ENCODE peak calls at places on chromosomes 11 and 22, in five cellular contexts. N is H9; X is ACHN; O is endothelial cell; F is stimulated activated CD8-positive, alpha-beta memory T cell treated with anti-CD3 and anti-CD28 coated beads, Interleukin-4, amount 100 ng/mL, for 4 hours. C is an unnamed sample.

GRCh38 chr11:103272876-103273275 is 163.7 kb downstream of the DYNC2H1 start:
- DNase-seq in N (no peak), X (no peak), O (no peak), F (no peak), C (no peak)

GRCh38 chr11:119652907-119653659 is 75.9 kb downstream of the NECTIN1 start:
- DNase-seq in N (no peak), X (no peak), O (no peak), F (no peak), C (no peak)

GRCh38 chr11:125939081-125939521 is 6.7 kb upstream of the VSIG10L2 start:
- DNase-seq in N (peak; percentile 47), X (no peak), O (no peak), F (no peak), C (no peak)

GRCh38 chr11:69398529-69399492 is 82.7 kb upstream of the LINC01488 start:
- DNase-seq in N (no peak), X (no peak), O (no peak), F (no peak), C (no peak)

GRCh38 chr11:29125621-29126020 is 891.2 kb downstream of the KCNA4 start:
- DNase-seq in N (no peak), X (no peak), O (no peak), F (no peak), C (no peak)

GRCh38 chr11:79485694-79486093 is 44.9 kb upstream of the TENM4 start:
- DNase-seq in N (peak; percentile 79), X (no peak), O (no peak), F (no peak), C (no peak)

GRCh38 chr11:72926076-72926475 is 111.9 kb downstream of the ATG16L2 start:
- DNase-seq in N (no peak), X (no peak), O (no peak), F (no peak), C (no peak)

GRCh38 chr11:61198948-61199523 is 4.3 kb upstream of the PGA3 start:
- DNase-seq in N (no peak), X (no peak), O (no peak), F (no peak), C (no peak)

GRCh38 chr22:19514831-19515565 is 9.2 kb downstream of the CLDN5 start:
- DNase-seq in N (no peak), X (no peak), O (no peak), F (no peak), C (no peak)

GRCh38 chr11:104694259-104695070 is 203.8 kb downstream of the CASP12 start:
- DNase-seq in N (no peak), X (no peak), O (no peak), F (no peak), C (no peak)

C was measured in HuH-7.5.